ENCODE peak calls at places on chromosomes 7 and 10, in seven cellular contexts. A is Panc1, T is stomach, B is cardiac muscle cell, C is transverse colon, X is H1, R is heart right ventricle. G is an unnamed sample. For H3K4me1, the result is how much of the 10 kb centered on the place peaks cover.

GRCh38 chr7:88218836-88219605 is 817 bp downstream of the SRI start:
- DNase-seq in A (no peak), T (peak), B (peak), C (peak), X (no peak), R (peak), G (peak)

GRCh38 chr10:131697461-131698128 is 203.2 kb upstream of the PPP2R2D start:
- DNase-seq in A (no peak), T (no peak), B (no peak), C (no peak), X (peak), R (no peak), G (peak)

GRCh38 chr7:17333227-17333626 is 34.8 kb downstream of the AHR start:
- DNase-seq in A (no peak), T (no peak), B (no peak), C (no peak), X (no peak), R (no peak), G (no peak)

GRCh38 chr10:31554556-31554955 is 235.5 kb downstream of the ZEB1 start:
- DNase-seq in A (no peak), T (no peak), B (peak), C (no peak), X (no peak), R (no peak), G (no peak)

GRCh38 chr7:82778021-82778420 is 334.4 kb upstream of the CACNA2D1 start:
- DNase-seq in A (no peak), T (no peak), B (peak), C (no peak), X (no peak), R (no peak), G (no peak)

GRCh38 chr10:93463723-93464511 is 18.2 kb downstream of the MYOF start:
- DNase-seq in A (no peak), T (no peak), B (peak), C (peak), X (no peak), R (no peak), G (no peak)

GRCh38 chr7:68321776-68322496 is 1276.3 kb upstream of the AUTS2 start:
- DNase-seq in A (no peak), T (no peak), B (peak), C (no peak), X (no peak), R (peak), G (no peak)

GRCh38 chr10:130105724-130106123 is 4.9 kb downstream of the C10orf143 start:
- DNase-seq in A (no peak), T (no peak), B (peak), C (no peak), X (peak), R (no peak), G (no peak)

GRCh38 chr10:67017218-67017617 is 91.4 kb downstream of the LRRTM3 start:
- DNase-seq in A (no peak), T (no peak), B (no peak), C (no peak), X (no peak), R (no peak), G (no peak)

GRCh38 chr10:64726466-64726865 is 1205.3 kb downstream of the REEP3 start:
- DNase-seq in A (no peak), T (no peak), B (no peak), C (no peak), X (no peak), R (no peak), G (no peak)

GRCh38 chr7:38975944-38976392 is 1.7 kb upstream of the POU6F2 start:
- DNase-seq in A (no peak), T (no peak), B (no peak), C (no peak), X (peak), R (no peak), G (peak)

GRCh38 chr10:17354781-17355180 is 99.6 kb downstream of the ST8SIA6 start:
- DNase-seq in A (no peak), T (no peak), B (peak), C (no peak), X (no peak), R (no peak), G (no peak)

GRCh38 chr7:109868215-109868614 is 1222.7 kb upstream of the LRRN3 start:
- DNase-seq in A (no peak), T (no peak), B (no peak), C (no peak), X (no peak), R (no peak), G (no peak)

GRCh38 chr7:117682681-117683385 is 190.4 kb downstream of the CTTNBP2 start:
- DNase-seq in A (no peak), T (no peak), B (peak), C (peak), X (no peak), R (no peak), G (no peak)

GRCh38 chr10:127309609-127310008 is 113.2 kb upstream of the INSYN2A start:
- DNase-seq in A (no peak), T (no peak), B (peak), C (no peak), X (no peak), R (no peak), G (no peak)

GRCh38 chr10:32979041-32979440 is 21.0 kb upstream of the ITGB1 start:
- DNase-seq in A (no peak), T (no peak), B (no peak), C (no peak), X (no peak), R (no peak), G (no peak)

GRCh38 chr7:129519464-129519863 is 17.1 kb downstream of the SMKR1 start:
- DNase-seq in A (no peak), T (no peak), B (no peak), C (no peak), X (no peak), R (no peak), G (no peak)

GRCh38 chr7:108419961-108420360 is 36.3 kb downstream of the NRCAM start:
- DNase-seq in A (no peak), T (no peak), B (peak), C (no peak), X (no peak), R (no peak), G (no peak)
- H3K4me1 ChIP-seq in A (under half), T (under half), B (under half), C (under half), X (under half), R (under half), G (half or more)

GRCh38 chr7:134703781-134704180 is 57.1 kb downstream of the BPGM start:
- DNase-seq in A (no peak), T (no peak), B (peak), C (peak), X (no peak), R (no peak), G (no peak)
- H3K4me1 ChIP-seq in A (under half), T (under half), B (under half), C (under half), X (under half), R (under half), G (under half)

DNA sequence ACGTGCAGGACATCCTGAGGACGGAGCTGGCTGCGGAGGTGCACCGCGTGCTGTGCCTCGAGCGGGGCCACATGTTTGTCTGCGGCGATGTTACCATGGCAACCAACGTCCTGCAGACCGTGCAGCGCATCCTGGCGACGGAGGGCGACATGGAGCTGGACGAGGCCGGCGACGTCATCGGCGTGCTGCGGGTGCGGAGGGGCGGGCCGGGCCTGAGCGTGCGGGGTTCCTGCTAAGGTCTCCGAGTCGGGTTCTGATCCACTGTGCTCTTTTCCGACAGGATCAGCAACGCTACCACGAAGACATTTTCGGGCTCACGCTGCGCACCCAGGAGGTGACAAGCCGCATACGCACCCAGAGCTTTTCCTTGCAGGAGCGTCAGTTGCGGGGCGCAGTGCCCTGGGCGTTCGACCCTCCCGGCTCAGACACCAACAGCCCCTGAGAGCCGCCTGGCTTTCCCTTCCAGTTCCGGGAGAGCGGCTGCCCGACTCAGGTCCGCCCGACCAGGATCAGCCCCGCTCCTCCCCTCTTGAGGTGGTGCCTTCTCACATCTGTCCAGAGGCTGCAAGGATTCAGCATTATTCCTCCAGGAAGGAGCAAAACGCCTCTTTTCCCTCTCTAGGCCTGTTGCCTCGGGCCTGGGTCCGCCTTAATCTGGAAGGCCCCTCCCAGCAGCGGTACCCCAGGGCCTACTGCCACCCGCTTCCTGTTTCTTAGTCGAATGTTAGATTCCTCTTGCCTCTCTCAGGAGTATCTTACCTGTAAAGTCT is 10.4 kb downstream of the ATG9B start:
- DNase-seq in A (no peak), T (peak), B (peak), C (peak), X (peak), R (peak), G (peak)
- H3K4me1 ChIP-seq in A (under half), T (under half), B (under half), C (under half), X (under half), R (under half), G (under half)

DNA sequence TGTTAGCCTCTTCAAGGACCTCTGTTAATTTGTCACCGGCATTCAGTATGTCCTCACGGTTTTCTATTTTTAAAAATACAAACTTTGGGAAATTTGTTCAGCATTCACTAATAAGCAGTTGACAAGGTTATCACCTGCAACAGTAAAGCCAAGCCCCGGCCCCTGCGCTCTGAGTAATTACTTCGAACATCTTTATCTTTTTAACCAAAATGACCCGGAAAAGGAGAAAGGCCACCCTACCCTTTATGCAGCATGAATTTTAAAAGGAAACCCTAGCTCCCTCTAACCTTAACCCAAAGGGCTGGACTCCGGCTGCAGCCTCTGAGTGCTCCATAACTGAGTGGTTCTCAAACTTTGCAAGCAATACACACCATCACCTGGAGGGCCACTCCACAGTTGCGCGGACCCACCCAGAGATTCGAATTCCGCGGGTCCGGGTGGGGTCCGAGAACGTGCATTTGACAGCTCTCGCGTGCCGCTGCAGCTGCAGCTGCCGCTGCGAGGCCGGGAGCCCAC is 940 bp downstream of the NSMCE4A start:
- DNase-seq in A (no peak), T (no peak), B (no peak), C (no peak), X (no peak), R (no peak), G (no peak)
- H3K4me1 ChIP-seq in A (under half), T (under half), B (under half), C (under half), X (under half), R (under half), G (under half)

GRCh38 chr10:24723386-24723787 is 300 bp downstream of the ARHGAP21 start:
- DNase-seq in A (no peak), T (peak), B (peak), C (peak), X (no peak), R (no peak), G (peak)

GRCh38 chr10:24722676-24723385 is 856 bp downstream of the ARHGAP21 start:
- DNase-seq in A (no peak), T (peak), B (peak), C (peak), X (peak), R (peak), G (peak)

GRCh38 chr10:24720096-24720495 is 3.6 kb downstream of the ARHGAP21 start:
- DNase-seq in A (no peak), T (no peak), B (no peak), C (no peak), X (no peak), R (no peak), G (no peak)

GRCh38 chr10:24722131-24722675 is 1.5 kb downstream of the ARHGAP21 start:
- DNase-seq in A (no peak), T (no peak), B (no peak), C (no peak), X (no peak), R (no peak), G (no peak)

GRCh38 chr10:24721254-24722106 is 2.2 kb downstream of the ARHGAP21 start:
- DNase-seq in A (no peak), T (peak), B (peak), C (peak), X (peak), R (peak), G (peak)
- H3K4me1 ChIP-seq in A (under half), T (under half), B (under half), C (under half), X (under half), R (half or more), G (under half)

DNA sequence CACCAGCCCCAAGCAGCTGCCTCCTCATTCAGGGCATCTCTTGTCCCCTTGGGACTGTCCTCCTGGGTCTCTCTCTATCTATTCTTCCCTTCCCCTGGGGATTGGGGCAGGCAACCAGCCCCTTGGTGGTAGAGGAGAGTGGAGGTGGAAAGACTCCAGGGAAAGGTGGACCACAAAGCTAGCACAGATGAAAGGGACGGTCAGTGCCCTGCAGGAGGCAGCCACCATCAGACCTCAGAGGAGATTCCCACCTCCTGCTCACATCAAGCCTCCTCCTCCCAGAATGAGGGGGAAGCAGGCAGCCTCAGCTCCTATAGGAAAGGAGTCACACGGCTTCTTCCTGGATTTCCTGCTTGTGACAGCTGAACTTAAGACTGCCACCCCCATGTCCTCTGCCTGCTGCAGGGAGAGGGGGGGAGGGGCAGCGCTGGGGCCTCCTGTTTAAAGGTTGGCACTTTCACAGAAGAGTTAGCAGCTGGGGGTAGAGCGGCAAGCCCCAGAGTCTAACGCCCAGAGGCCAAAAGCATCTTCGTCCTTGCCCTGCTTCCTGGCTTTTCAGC is 44.4 kb upstream of the LRRC4 start:
- DNase-seq in A (no peak), T (no peak), B (no peak), C (no peak), X (no peak), R (no peak), G (peak)
- H3K4me1 ChIP-seq in A (under half), T (under half), B (under half), C (under half), X (under half), R (under half), G (half or more)

GRCh38 chr7:44097064-44097932 is 6.8 kb upstream of the AEBP1 start:
- DNase-seq in A (no peak), T (no peak), B (no peak), C (peak), X (no peak), R (no peak), G (no peak)
- H3K4me1 ChIP-seq in A (under half), T (under half), B (under half), C (under half), X (under half), R (under half), G (under half)

GRCh38 chr7:47946581-47947354 is 1.5 kb downstream of the PKD1L1 start:
- DNase-seq in A (no peak), T (no peak), B (no peak), C (no peak), X (no peak), R (no peak), G (no peak)
- H3K4me1 ChIP-seq in A (under half), T (under half), B (under half), C (under half), X (under half), R (under half), G (under half)

DNA sequence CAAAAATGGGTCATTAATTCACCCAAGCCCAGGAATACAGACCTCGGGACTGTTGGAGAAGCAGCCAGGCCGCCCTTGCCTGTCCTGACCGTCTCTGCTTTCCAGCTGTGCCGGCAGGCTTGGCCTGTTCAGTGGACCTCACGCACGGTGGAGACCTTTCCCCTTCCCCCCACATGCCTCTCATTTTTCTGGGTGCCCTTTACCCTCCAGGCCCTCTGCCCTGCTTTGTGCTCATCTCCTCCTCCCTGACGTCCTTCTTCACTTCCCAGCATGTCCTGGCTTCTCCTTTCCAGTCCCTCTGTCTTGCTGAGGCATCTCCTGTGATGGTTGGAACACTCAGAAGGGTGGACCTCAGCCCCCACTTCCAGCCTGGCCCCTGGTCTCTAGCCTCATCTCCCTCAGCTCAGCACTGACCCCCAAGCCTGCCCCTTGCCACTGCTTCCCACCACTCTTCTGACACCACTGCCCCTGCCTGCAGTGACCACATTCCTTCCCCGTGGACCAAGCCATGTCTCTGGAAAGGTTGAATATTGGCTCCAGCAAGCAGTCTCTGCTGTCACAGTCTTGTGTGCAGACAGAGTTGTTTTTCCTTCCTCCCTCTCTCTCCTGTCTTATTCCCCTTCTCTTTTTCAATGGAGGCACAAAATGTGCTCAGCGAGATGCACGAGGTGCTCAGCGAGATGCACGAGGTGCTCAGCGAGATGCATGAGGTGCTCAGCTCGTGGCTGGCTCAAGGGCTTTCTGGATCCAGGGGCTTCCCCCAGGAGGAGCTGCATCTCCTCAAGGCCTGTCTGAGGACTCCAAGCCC is 14.9 kb downstream of the BAG3 start:
- DNase-seq in A (no peak), T (no peak), B (peak), C (no peak), X (no peak), R (no peak), G (no peak)
- H3K4me1 ChIP-seq in A (half or more), T (under half), B (half or more), C (under half), X (under half), R (half or more), G (under half)

G was measured in SK-N-SH.